ENCODE peak calls at places on chromosomes 11 and 22, in four cellular contexts. V, S, Q and P are unnamed samples.

GRCh38 chr11:36196476-36197099 is 92.6 kb downstream of the COMMD9 start:
- DNase-seq in V (no peak), S (peak), Q (no peak), P (no peak)

GRCh38 chr22:44309137-44309536 is 3.6 kb downstream of the SHISAL1 start:
- DNase-seq in V (no peak), S (peak), Q (no peak), P (peak)

GRCh38 chr11:10856689-10857603 is 907 bp downstream of the ZBED5 start:
- DNase-seq in V (no peak), S (peak), Q (peak), P (peak)

GRCh38 chr11:122307480-122308085 is 191.6 kb upstream of the BLID start:
- DNase-seq in V (no peak), S (no peak), Q (no peak), P (no peak)

GRCh38 chr11:131478341-131478740 is 107.9 kb downstream of the NTM start:
- DNase-seq in V (no peak), S (peak), Q (no peak), P (no peak)

GRCh38 chr22:25942989-25943411 is 201.0 kb downstream of the MYO18B start:
- DNase-seq in V (peak), S (no peak), Q (no peak), P (no peak)

GRCh38 chr11:132453411-132453810 is 1078.9 kb downstream of the OPCML start:
- DNase-seq in V (no peak), S (no peak), Q (no peak), P (no peak)

GRCh38 chr11:15638386-15638787 is 523.7 kb downstream of the INSC start:
- DNase-seq in V (no peak), S (no peak), Q (no peak), P (peak)

GRCh38 chr11:115220423-115220822 is 283.8 kb downstream of the CADM1 start:
- DNase-seq in V (no peak), S (no peak), Q (no peak), P (no peak)

GRCh38 chr22:20319041-20319744 is 667 bp downstream of the DGCR6L start:
- DNase-seq in V (peak), S (peak), Q (no peak), P (peak)
- H3K4ac ChIP-seq in V (no peak), S (peak), Q (no peak), P (peak)

GRCh38 chr22:18024276-18024939 is at the start of gene MICAL3:
- DNase-seq in V (peak), S (peak), Q (peak), P (peak)
- H3K4ac ChIP-seq in V (no peak), S (no peak), Q (no peak), P (no peak)

DNA sequence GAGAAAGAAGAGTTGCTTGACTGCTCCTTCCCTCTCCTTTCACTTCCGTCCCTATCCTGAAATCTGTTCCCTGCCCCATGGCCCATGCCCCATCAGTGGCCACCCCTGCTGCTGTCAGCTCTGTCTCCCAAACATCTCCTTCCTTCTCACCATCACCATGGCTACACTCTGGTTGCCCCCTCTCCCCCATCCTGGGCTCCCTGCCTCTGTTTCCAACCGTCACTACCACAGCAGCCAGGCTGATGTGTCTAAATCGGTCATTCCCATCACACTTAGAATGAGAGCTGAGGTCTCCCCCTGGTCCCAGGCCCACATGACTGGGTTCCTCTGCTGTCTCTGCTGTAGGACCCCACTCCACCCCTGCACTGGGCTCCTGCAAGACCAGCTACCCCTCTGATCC is 54.6 kb upstream of the EIF3D start:
- DNase-seq in V (no peak), S (no peak), Q (no peak), P (no peak)
- H3K4ac ChIP-seq in V (no peak), S (no peak), Q (no peak), P (no peak)

GRCh38 chr11:12724301-12725046 is 50.3 kb downstream of the TEAD1 start:
- DNase-seq in V (peak), S (no peak), Q (no peak), P (peak)

GRCh38 chr11:12727556-12728070 is 53.4 kb downstream of the TEAD1 start:
- DNase-seq in V (no peak), S (no peak), Q (no peak), P (no peak)

GRCh38 chr11:12728417-12728816 is 54.2 kb downstream of the TEAD1 start:
- DNase-seq in V (no peak), S (no peak), Q (no peak), P (no peak)

GRCh38 chr11:12725047-12725862 is 51.0 kb downstream of the TEAD1 start:
- DNase-seq in V (no peak), S (peak), Q (no peak), P (peak)

GRCh38 chr11:12725863-12726666 is 51.8 kb downstream of the TEAD1 start:
- DNase-seq in V (no peak), S (peak), Q (no peak), P (peak)
- H3K4ac ChIP-seq in V (no peak), S (peak), Q (no peak), P (no peak)

GRCh38 chr11:128690746-128691091 is 3.2 kb upstream of the FLI1 start:
- DNase-seq in V (peak), S (no peak), Q (no peak), P (no peak)
- H3K4ac ChIP-seq in V (no peak), S (no peak), Q (no peak), P (no peak)

DNA sequence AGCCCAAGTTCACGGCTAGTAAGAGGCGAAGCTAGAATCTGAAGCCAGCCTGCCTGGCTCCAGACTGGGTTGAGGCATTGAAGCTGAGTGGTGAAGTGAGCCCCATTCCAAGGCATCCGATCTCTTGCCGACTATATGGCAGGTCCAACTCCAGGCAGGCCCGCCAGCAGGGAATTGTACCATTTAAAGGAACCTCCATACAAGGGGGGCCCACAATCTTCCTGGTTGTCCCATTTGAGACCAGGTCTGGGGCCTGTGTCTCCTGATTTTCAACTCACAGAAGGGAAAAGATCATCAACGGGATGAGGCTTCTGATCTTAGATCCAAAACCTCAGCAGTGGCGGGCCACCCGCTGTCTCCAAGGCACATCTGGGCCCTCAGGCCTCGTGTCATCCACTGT is 4.1 kb downstream of the SCN2B start:
- DNase-seq in V (no peak), S (no peak), Q (no peak), P (no peak)
- H3K4ac ChIP-seq in V (no peak), S (no peak), Q (no peak), P (no peak)